ENCODE peak calls at places on chromosome 7, in nine cellular contexts. V is T-cell; Z is GM04503; K is thoracic aorta; S is activated CD4-positive, CD25-positive, alpha-beta regulatory T cell treated with anti-CD3 and anti-CD28 coated beads, Interleukin-2, amount 50 U/mL, for 72 hours; X is neural crest cell; J is mucosa of gallbladder; I is astrocyte of the hippocampus; D is stimulated activated CD8-positive, alpha-beta memory T cell treated with anti-CD3 and anti-CD28 coated beads, Interleukin-12 subunit alpha, Interleukin-12 subunit beta, amount 100 ng/mL, for 1 hour. U is an unnamed sample.

GRCh38 chr7:40884226-40884625 is 749.4 kb downstream of the SUGCT start:
- DNase-seq in K (no peak), D (no peak), X (no peak), V (no peak), I (no peak), J (no peak), Z (no peak), S (no peak), U (no peak)

GRCh38 chr7:17674166-17674955 is 265.9 kb downstream of the SNX13 start:
- DNase-seq in K (no peak), J (no peak), V (no peak), D (no peak), X (no peak), I (no peak), Z (no peak), S (no peak), U (no peak)

GRCh38 chr7:35446091-35446490 is 192.2 kb upstream of the TBX20 start:
- DNase-seq in D (no peak), J (no peak), I (peak; percentile 3), Z (no peak), V (no peak), S (no peak), K (no peak), X (no peak), U (no peak)

GRCh38 chr7:145582742-145583303 is 533.8 kb upstream of the CNTNAP2 start:
- DNase-seq in V (no peak), X (no peak), I (no peak), Z (no peak), K (no peak), D (no peak), S (no peak), J (no peak), U (no peak)

GRCh38 chr7:131529179-131529578 is 27.2 kb downstream of the PODXL start:
- DNase-seq in S (no peak), D (no peak), X (no peak), Z (no peak), K (no peak), J (no peak), V (no peak), I (no peak), U (no peak)

GRCh38 chr7:154744226-154744860 is 258.6 kb downstream of the PAXIP1 start:
- DNase-seq in I (peak; percentile 65), K (no peak), Z (no peak), V (no peak), S (no peak), D (no peak), J (peak; percentile 12), X (peak; percentile 70), U (no peak)

GRCh38 chr7:155962191-155962967 is 150.1 kb upstream of the SHH start:
- DNase-seq in K (no peak), V (no peak), J (no peak), I (peak; percentile 64), X (no peak), S (no peak), Z (no peak), D (no peak), U (no peak)

GRCh38 chr7:120553497-120553896 is 280.5 kb downstream of the KCND2 start:
- DNase-seq in K (no peak), D (no peak), X (no peak), S (no peak), V (no peak), I (no peak), J (no peak), Z (no peak), U (no peak)

GRCh38 chr7:79610301-79610700 is 156.8 kb upstream of the MAGI2 start:
- DNase-seq in V (no peak), X (no peak), I (peak; percentile 73), S (no peak), K (no peak), Z (peak; percentile 21), D (no peak), J (no peak), U (no peak)

GRCh38 chr7:21497072-21497471 is 45.8 kb upstream of the DNAH11 start:
- DNase-seq in S (no peak), K (no peak), V (no peak), Z (no peak), J (no peak), X (no peak), D (no peak), I (no peak), U (no peak)

GRCh38 chr7:2001601-2002442 is 230.9 kb downstream of the MAD1L1 start:
- DNase-seq in D (no peak), K (no peak), J (no peak), S (no peak), V (no peak), X (no peak), Z (no peak), I (no peak), U (no peak)

GRCh38 chr7:14754631-14755030 is 147.9 kb downstream of the DGKB start:
- DNase-seq in I (peak; percentile 15), X (no peak), K (no peak), S (no peak), J (no peak), Z (no peak), D (no peak), V (no peak), U (no peak)

GRCh38 chr7:94562525-94562924 is 52.9 kb downstream of the CASD1 start:
- DNase-seq in D (no peak), V (no peak), J (no peak), X (no peak), S (no peak), I (no peak), Z (no peak), K (no peak), U (no peak)

GRCh38 chr7:103949374-103949773 is 40.1 kb downstream of the RELN start:
- DNase-seq in S (no peak), I (no peak), K (no peak), X (no peak), D (no peak), Z (no peak), V (no peak), J (no peak), U (no peak)

GRCh38 chr7:43511769-43512515 is 71.0 kb upstream of the STK17A start:
- DNase-seq in D (no peak), J (no peak), V (no peak), X (no peak), Z (no peak), I (no peak), S (no peak), K (no peak), U (no peak)

GRCh38 chr7:101733713-101734475 is 83.5 kb upstream of the CUX1 start:
- DNase-seq in S (no peak), K (no peak), I (peak; percentile 72), X (peak; percentile 29), V (no peak), J (peak; percentile 28), D (no peak), Z (no peak), U (no peak)

GRCh38 chr7:28872226-28872625 is 85.9 kb downstream of the TRIL start:
- DNase-seq in I (no peak), J (no peak), X (no peak), D (no peak), Z (no peak), K (no peak), S (no peak), V (no peak), U (no peak)

GRCh38 chr7:159059629-159060028 is 85.0 kb downstream of the VIPR2 start:
- DNase-seq in X (no peak), Z (no peak), J (no peak), S (no peak), V (no peak), I (no peak), D (no peak), K (no peak), U (no peak)

GRCh38 chr7:130994378-130995115 is 260.5 kb upstream of the KLF14 start:
- DNase-seq in D (no peak), K (no peak), S (no peak), X (no peak), J (peak; percentile 60), V (no peak), Z (no peak), I (no peak), U (no peak)

GRCh38 chr7:27965650-27966049 is 214.9 kb downstream of the JAZF1 start:
- DNase-seq in X (no peak), Z (no peak), K (no peak), J (no peak), S (no peak), D (no peak), I (no peak), V (no peak), U (no peak)

GRCh38 chr7:51222916-51223315 is 93.7 kb downstream of the COBL start:
- DNase-seq in J (no peak), Z (no peak), K (no peak), D (no peak), S (no peak), V (no peak), X (no peak), I (no peak), U (no peak)

GRCh38 chr7:2545746-2546425 is 9.4 kb downstream of the BRAT1 start:
- DNase-seq in I (no peak), S (no peak), K (no peak), V (no peak), Z (no peak), J (no peak), D (no peak), X (no peak), U (no peak)